ENCODE peak calls at places on chromosomes 12 and 14, in four cellular contexts. One of them, this sample, is unnamed.

GRCh38 chr12:111430418-111431353 is 25.0 kb downstream of the SH2B3 start:
- DNase-seq in mucosa of descending colon: peak
- DNase-seq in stimulated activated CD4-positive, alpha-beta T cell treated with anti-CD3 and anti-CD28 coated beads, Interleukin-15, amount 100 ng/mL, for 24 hours: peak
- DNase-seq in lung: no peak
- DNase-seq in this sample: peak

GRCh38 chr14:81855007-81855406 is 321.4 kb upstream of the SEL1L start:
- DNase-seq in mucosa of descending colon: no peak
- DNase-seq in stimulated activated CD4-positive, alpha-beta T cell treated with anti-CD3 and anti-CD28 coated beads, Interleukin-15, amount 100 ng/mL, for 24 hours: no peak
- DNase-seq in lung: no peak
- DNase-seq in this sample: no peak

GRCh38 chr12:121893901-121894540 is 5.4 kb downstream of the PSMD9 start:
- DNase-seq in mucosa of descending colon: no peak
- DNase-seq in stimulated activated CD4-positive, alpha-beta T cell treated with anti-CD3 and anti-CD28 coated beads, Interleukin-15, amount 100 ng/mL, for 24 hours: peak
- DNase-seq in lung: no peak
- DNase-seq in this sample: no peak

GRCh38 chr12:1579626-1580025 is 14.8 kb downstream of the FBXL14 start:
- DNase-seq in mucosa of descending colon: no peak
- DNase-seq in stimulated activated CD4-positive, alpha-beta T cell treated with anti-CD3 and anti-CD28 coated beads, Interleukin-15, amount 100 ng/mL, for 24 hours: no peak
- DNase-seq in lung: no peak
- DNase-seq in this sample: no peak

GRCh38 chr12:115762934-115763333 is 514.6 kb downstream of the MED13L start:
- DNase-seq in mucosa of descending colon: no peak
- DNase-seq in stimulated activated CD4-positive, alpha-beta T cell treated with anti-CD3 and anti-CD28 coated beads, Interleukin-15, amount 100 ng/mL, for 24 hours: no peak
- DNase-seq in lung: no peak
- DNase-seq in this sample: no peak

GRCh38 chr14:102759416-102759815 is 17.8 kb upstream of the TRAF3 start:
- DNase-seq in mucosa of descending colon: no peak
- DNase-seq in stimulated activated CD4-positive, alpha-beta T cell treated with anti-CD3 and anti-CD28 coated beads, Interleukin-15, amount 100 ng/mL, for 24 hours: no peak
- DNase-seq in lung: no peak
- DNase-seq in this sample: no peak

GRCh38 chr12:64931321-64931720 is 106.9 kb downstream of the TBC1D30 start:
- DNase-seq in mucosa of descending colon: no peak
- DNase-seq in stimulated activated CD4-positive, alpha-beta T cell treated with anti-CD3 and anti-CD28 coated beads, Interleukin-15, amount 100 ng/mL, for 24 hours: no peak
- DNase-seq in lung: no peak
- DNase-seq in this sample: no peak

GRCh38 chr12:95593266-95593871 is 42.1 kb upstream of the USP44 start:
- DNase-seq in mucosa of descending colon: no peak
- DNase-seq in stimulated activated CD4-positive, alpha-beta T cell treated with anti-CD3 and anti-CD28 coated beads, Interleukin-15, amount 100 ng/mL, for 24 hours: no peak
- DNase-seq in lung: no peak
- DNase-seq in this sample: no peak

GRCh38 chr12:105523164-105524057 is 192.9 kb downstream of the C12orf75 start:
- DNase-seq in mucosa of descending colon: peak
- DNase-seq in stimulated activated CD4-positive, alpha-beta T cell treated with anti-CD3 and anti-CD28 coated beads, Interleukin-15, amount 100 ng/mL, for 24 hours: no peak
- DNase-seq in lung: peak
- DNase-seq in this sample: no peak

GRCh38 chr14:96683575-96684289 is 113.5 kb upstream of the VRK1 start:
- DNase-seq in mucosa of descending colon: no peak
- DNase-seq in stimulated activated CD4-positive, alpha-beta T cell treated with anti-CD3 and anti-CD28 coated beads, Interleukin-15, amount 100 ng/mL, for 24 hours: peak
- DNase-seq in lung: no peak
- DNase-seq in this sample: no peak

GRCh38 chr14:71474291-71474690 is 457.9 kb upstream of the RGS6 start:
- DNase-seq in mucosa of descending colon: no peak
- DNase-seq in stimulated activated CD4-positive, alpha-beta T cell treated with anti-CD3 and anti-CD28 coated beads, Interleukin-15, amount 100 ng/mL, for 24 hours: no peak
- DNase-seq in lung: no peak
- DNase-seq in this sample: no peak

GRCh38 chr12:57834086-57834876 is 12.2 kb downstream of the CTDSP2 start:
- DNase-seq in mucosa of descending colon: no peak
- DNase-seq in stimulated activated CD4-positive, alpha-beta T cell treated with anti-CD3 and anti-CD28 coated beads, Interleukin-15, amount 100 ng/mL, for 24 hours: no peak
- DNase-seq in lung: no peak
- DNase-seq in this sample: no peak

GRCh38 chr12:52305921-52306705 is 14.8 kb upstream of the KRT81 start:
- DNase-seq in mucosa of descending colon: no peak
- DNase-seq in stimulated activated CD4-positive, alpha-beta T cell treated with anti-CD3 and anti-CD28 coated beads, Interleukin-15, amount 100 ng/mL, for 24 hours: no peak
- DNase-seq in lung: no peak
- DNase-seq in this sample: no peak